ENCODE peak calls at places on chromosomes 4 and X, in four cellular contexts. One of them, this sample, is unnamed. For H3K36me3 and H3K9me3, the result is how much of the 10 kb centered on the place peaks cover.

GRCh38 chrX:13790206-13791131 is 26.4 kb downstream of the GPM6B start:
- DNase-seq in ovary: no peak
- DNase-seq in transverse colon: no peak
- DNase-seq in breast epithelium: peak
- DNase-seq in this sample: no peak

GRCh38 chrX:153643431-153644351 is 3.3 kb upstream of the DUSP9 start:
- DNase-seq in transverse colon: no peak
- DNase-seq in breast epithelium: no peak
- DNase-seq in ovary: peak
- DNase-seq in this sample: no peak

GRCh38 chr4:158624889-158625478 is 46.7 kb downstream of the C4orf46 start:
- DNase-seq in breast epithelium: no peak
- DNase-seq in transverse colon: no peak
- DNase-seq in ovary: no peak
- DNase-seq in this sample: no peak

GRCh38 chr4:121764702-121765367 is at the start of gene SMIM43:
- DNase-seq in breast epithelium: no peak
- DNase-seq in transverse colon: no peak
- DNase-seq in ovary: no peak
- DNase-seq in this sample: no peak

GRCh38 chr4:139528377-139529005 is 27.5 kb downstream of the SETD7 start:
- DNase-seq in breast epithelium: no peak
- DNase-seq in ovary: peak
- DNase-seq in transverse colon: peak
- DNase-seq in this sample: no peak

GRCh38 chrX:9285342-9285771 is 179.5 kb upstream of the TBL1X start:
- DNase-seq in breast epithelium: no peak
- DNase-seq in transverse colon: no peak
- DNase-seq in ovary: no peak
- DNase-seq in this sample: no peak

GRCh38 chrX:28058906-28059305 is 77.7 kb upstream of the DCAF8L1 start:
- DNase-seq in breast epithelium: no peak
- DNase-seq in transverse colon: peak
- DNase-seq in ovary: no peak
- DNase-seq in this sample: no peak

GRCh38 chrX:20515841-20516461 is 249.2 kb upstream of the RPS6KA3 start:
- DNase-seq in transverse colon: no peak
- DNase-seq in ovary: no peak
- DNase-seq in breast epithelium: no peak
- DNase-seq in this sample: no peak

GRCh38 chr4:184587746-184588145 is 61.5 kb downstream of the CASP3 start:
- DNase-seq in ovary: no peak
- DNase-seq in breast epithelium: no peak
- DNase-seq in transverse colon: no peak
- DNase-seq in this sample: no peak

GRCh38 chr4:73252001-73252400 is 6.6 kb downstream of the ANKRD17 start:
- DNase-seq in ovary: no peak
- DNase-seq in breast epithelium: no peak
- DNase-seq in transverse colon: no peak
- DNase-seq in this sample: no peak

GRCh38 chr4:8762356-8762755 is 109.3 kb downstream of the HMX1 start:
- DNase-seq in ovary: no peak
- DNase-seq in breast epithelium: no peak
- DNase-seq in transverse colon: no peak
- DNase-seq in this sample: no peak

GRCh38 chr4:163111588-163111987 is 55.1 kb downstream of the NAF1 start:
- DNase-seq in ovary: no peak
- DNase-seq in transverse colon: no peak
- DNase-seq in breast epithelium: no peak
- DNase-seq in this sample: no peak

GRCh38 chrX:146243071-146243470 is 425.4 kb downstream of the SLITRK2 start:
- DNase-seq in breast epithelium: no peak
- DNase-seq in transverse colon: no peak
- DNase-seq in ovary: no peak
- DNase-seq in this sample: no peak

GRCh38 chrX:46770817-46771163 is 11.9 kb upstream of the SLC9A7 start:
- DNase-seq in transverse colon: no peak
- DNase-seq in breast epithelium: no peak
- DNase-seq in ovary: no peak
- DNase-seq in this sample: no peak

DNA sequence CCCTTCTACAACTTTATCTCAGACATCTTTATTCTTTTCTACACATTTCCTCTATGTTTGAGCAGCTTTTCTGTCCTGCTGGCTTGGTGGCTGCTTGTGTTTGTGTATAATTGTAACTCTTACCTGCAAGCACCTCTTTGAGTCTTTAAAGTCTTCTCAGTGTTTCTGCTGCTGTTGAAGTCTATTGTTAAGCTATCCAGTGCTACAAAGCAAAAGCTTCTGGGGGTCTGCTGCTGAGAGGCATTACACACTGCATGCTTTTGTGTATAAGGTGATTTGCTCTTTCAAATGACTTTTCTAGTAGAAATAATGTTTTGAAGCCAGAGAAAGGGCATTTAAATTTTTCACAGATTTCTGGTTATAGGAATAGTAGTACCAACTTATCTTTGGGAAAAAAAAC is 241.8 kb downstream of the DTHD1 start:
- DNase-seq in breast epithelium: no peak
- DNase-seq in transverse colon: no peak
- DNase-seq in ovary: no peak
- DNase-seq in this sample: no peak
- H3K36me3 ChIP-seq in breast epithelium: under half
- H3K36me3 ChIP-seq in transverse colon: under half
- H3K36me3 ChIP-seq in ovary: under half
- H3K36me3 ChIP-seq in this sample: under half

DNA sequence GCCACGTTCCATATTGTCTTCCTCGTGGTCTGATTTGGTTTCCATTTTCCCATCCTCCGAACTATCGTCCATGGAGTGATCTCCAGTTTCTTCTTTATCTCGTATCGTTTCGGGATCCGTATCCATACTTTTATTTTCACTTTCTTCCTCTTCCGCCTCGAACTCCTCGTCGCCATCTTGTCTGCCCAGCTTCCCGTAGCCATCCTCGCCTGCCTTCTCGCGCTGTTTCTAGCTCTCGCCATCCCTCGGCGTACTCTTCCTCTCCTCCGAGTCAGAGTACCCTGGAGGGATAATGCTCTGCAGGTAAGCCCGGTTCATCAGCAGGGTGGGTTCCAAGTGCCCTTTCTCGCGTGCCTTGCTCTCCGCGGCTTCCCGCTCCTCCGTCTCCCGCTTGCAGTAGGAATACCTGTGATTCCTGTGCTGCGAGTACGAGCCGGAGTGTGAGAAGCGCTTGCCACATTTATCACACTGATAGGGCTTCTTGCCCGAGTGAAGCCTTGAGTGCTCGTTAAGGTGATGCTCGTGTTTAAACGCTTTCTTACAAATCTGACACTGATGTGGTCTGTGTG is 134.5 kb upstream of the TAPT1 start:
- DNase-seq in ovary: no peak
- DNase-seq in breast epithelium: no peak
- DNase-seq in transverse colon: no peak
- DNase-seq in this sample: no peak
- H3K4me3 ChIP-seq in ovary: no peak
- H3K4me3 ChIP-seq in breast epithelium: no peak
- H3K4me3 ChIP-seq in transverse colon: no peak
- H3K4me3 ChIP-seq in this sample: no peak

DNA sequence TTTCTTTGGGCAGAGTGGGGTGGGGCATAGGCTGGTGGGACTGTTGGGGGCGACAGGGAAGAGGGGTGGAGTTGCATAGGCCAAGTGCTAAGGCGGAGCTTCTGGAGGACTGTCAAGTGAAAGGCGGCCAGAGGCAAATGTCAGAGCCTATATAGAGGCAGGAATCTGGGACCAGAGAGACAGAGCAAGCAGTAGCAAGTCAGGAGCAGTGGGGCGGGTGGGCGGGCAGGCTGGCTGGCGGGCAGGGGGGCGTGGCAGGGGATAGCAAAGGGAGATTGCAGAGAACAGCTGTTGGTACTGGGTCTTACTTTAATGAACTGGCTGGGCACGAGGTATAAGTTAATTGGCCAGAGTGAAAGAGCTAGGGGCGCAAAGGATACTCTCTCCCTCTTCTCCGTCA is 89.8 kb downstream of the RTL9 start:
- DNase-seq in breast epithelium: no peak
- DNase-seq in ovary: no peak
- DNase-seq in transverse colon: no peak
- DNase-seq in this sample: no peak
- H3K9me3 ChIP-seq in breast epithelium: under half
- H3K9me3 ChIP-seq in ovary: under half
- H3K9me3 ChIP-seq in transverse colon: under half
- H3K9me3 ChIP-seq in this sample: under half

DNA sequence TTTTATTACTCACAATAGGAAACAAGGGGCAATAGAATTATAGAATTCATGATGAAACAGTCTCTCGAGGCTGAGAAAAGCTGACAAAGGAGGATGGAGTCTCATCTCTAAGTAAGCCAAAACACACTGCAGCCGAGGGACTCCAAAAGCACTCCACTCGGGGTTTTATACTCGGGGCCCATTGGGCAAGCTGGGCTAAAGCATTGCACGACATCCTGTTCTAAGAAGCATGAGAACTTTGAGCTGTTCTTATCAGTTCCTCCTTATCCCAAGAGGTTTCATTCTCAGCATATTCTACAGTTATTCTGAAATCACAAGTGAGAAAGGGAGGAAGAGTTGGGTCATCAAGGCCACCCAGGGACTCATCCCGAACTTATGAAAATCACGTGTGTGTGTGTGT is 1475.5 kb downstream of the PCDH18 start:
- DNase-seq in ovary: no peak
- DNase-seq in breast epithelium: no peak
- DNase-seq in transverse colon: no peak
- DNase-seq in this sample: no peak
- H3K36me3 ChIP-seq in ovary: under half
- H3K36me3 ChIP-seq in breast epithelium: under half
- H3K36me3 ChIP-seq in transverse colon: under half
- H3K36me3 ChIP-seq in this sample: under half

DNA sequence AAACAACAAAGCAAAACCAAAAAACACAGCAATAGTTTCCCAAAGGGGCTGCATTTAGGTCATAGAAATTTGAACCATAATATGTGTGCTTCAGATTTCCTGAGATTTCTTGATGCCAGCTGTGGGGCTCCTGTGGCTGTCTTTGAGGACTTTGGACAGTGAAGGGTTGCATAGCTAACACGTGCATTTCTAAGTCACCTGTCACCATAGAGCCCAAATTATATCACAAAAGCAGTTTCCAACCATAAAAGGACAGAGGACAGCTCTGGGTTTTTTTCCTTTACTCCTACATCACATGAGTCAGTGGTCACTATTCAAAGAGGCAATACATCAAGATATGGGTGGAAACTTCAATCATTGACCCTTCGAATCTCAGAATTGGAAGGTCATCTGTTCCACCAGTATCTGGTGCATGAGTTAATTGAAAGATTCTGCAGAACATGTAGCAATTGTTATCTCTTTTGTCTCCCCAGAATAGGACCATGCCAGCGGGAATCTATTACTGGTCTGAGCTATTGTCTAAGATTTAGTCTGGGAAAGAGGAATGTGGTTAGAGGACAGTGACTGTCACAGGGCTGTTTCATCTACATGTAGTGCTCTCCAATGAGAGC is 133.6 kb downstream of the AASDH start:
- DNase-seq in breast epithelium: no peak
- DNase-seq in ovary: no peak
- DNase-seq in transverse colon: no peak
- DNase-seq in this sample: no peak
- H3K4me3 ChIP-seq in breast epithelium: no peak
- H3K4me3 ChIP-seq in ovary: no peak
- H3K4me3 ChIP-seq in transverse colon: no peak
- H3K4me3 ChIP-seq in this sample: no peak

GRCh38 chr4:41129128-41129754 is 85.1 kb downstream of the APBB2 start:
- DNase-seq in breast epithelium: no peak
- DNase-seq in ovary: no peak
- DNase-seq in transverse colon: no peak
- DNase-seq in this sample: no peak
- H3K9me3 ChIP-seq in breast epithelium: under half
- H3K9me3 ChIP-seq in ovary: under half
- H3K9me3 ChIP-seq in transverse colon: under half
- H3K9me3 ChIP-seq in this sample: under half

GRCh38 chr4:10093801-10094552 is 22.6 kb downstream of the WDR1 start:
- DNase-seq in ovary: peak
- DNase-seq in breast epithelium: peak
- DNase-seq in transverse colon: no peak
- DNase-seq in this sample: no peak

GRCh38 chr4:10090467-10091250 is 25.9 kb downstream of the WDR1 start:
- DNase-seq in transverse colon: no peak
- DNase-seq in ovary: no peak
- DNase-seq in breast epithelium: no peak
- DNase-seq in this sample: no peak

GRCh38 chr4:10093273-10093621 is 23.4 kb downstream of the WDR1 start:
- DNase-seq in transverse colon: no peak
- DNase-seq in ovary: no peak
- DNase-seq in breast epithelium: no peak
- DNase-seq in this sample: no peak

GRCh38 chr4:10091531-10092181 is 24.9 kb downstream of the WDR1 start:
- DNase-seq in transverse colon: no peak
- DNase-seq in breast epithelium: no peak
- DNase-seq in ovary: no peak
- DNase-seq in this sample: no peak

DNA sequence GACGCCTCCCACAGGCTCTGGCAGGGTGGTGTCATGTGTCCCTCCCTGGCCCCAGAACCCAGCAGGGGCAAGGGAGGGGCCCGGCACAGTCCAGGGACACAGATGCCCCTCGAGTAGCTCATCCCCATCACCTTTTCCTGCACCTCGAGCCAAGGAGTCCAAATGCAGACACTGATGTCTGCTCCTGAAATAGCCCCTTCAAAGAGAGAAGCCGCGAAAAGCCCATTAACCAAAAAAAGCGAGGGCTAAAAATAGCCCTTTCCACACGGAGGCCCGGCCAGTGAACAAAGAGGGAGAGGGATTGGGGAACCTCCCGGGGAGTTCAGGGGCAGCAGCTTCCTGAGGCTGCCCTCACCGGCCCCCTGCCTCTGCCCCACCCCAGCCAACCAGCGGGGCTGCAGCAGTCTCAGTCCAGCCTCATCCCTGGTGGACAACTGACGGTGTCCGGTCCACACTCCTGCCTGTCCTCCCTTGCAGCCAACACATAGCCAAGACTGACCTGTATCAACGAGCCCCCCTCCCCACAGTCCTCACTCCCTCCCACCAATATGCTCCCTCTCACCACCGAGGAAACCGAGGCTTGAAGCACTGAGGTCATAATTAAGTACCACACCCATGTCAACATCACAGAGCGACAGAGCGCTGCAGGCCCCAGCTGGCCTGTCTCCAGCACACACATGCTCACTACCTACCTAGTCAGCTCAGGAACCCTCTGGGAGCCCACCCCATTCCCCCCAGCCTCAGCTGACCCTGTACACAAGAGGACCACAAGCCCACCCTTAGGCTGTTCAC is 23.9 kb downstream of the WDR1 start:
- DNase-seq in ovary: no peak
- DNase-seq in breast epithelium: no peak
- DNase-seq in transverse colon: no peak
- DNase-seq in this sample: no peak
- H3K36me3 ChIP-seq in ovary: under half
- H3K36me3 ChIP-seq in breast epithelium: under half
- H3K36me3 ChIP-seq in transverse colon: under half
- H3K36me3 ChIP-seq in this sample: half or more

DNA sequence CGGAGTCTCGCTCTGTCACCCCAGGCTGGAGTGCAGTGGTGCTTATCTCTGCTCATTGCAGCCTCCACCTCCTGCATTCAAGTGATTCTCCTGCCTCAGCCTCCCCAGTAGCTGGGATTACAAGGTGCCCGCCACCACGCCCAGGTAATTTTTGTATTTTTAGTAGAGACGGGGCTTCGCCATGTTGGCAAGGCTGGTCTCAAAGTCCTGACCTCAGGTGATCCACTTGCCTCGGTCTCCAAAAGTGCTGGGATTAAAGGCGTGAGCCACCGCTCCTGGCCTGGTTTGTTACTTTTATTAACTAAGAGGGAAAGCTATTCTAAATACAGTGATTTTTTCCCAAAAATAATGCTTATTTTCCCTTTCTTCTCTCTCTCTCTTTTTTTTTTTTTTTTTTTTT is 866 bp upstream of the CENPE start:
- DNase-seq in breast epithelium: no peak
- DNase-seq in transverse colon: no peak
- DNase-seq in ovary: no peak
- DNase-seq in this sample: no peak
- H3K4me3 ChIP-seq in breast epithelium: peak
- H3K4me3 ChIP-seq in transverse colon: peak
- H3K4me3 ChIP-seq in ovary: peak
- H3K4me3 ChIP-seq in this sample: peak

This sample was measured in effector memory CD4-positive, alpha-beta T cell.